ENCODE peak calls at places on chromosome 7, in nine cellular contexts. X, Q, P, R, L, D, T, E and U are unnamed samples.

GRCh38 chr7:150759479-150759878 is 22.3 kb downstream of the GIMAP5 start:
- DNase-seq in X (no peak), Q (no peak), P (no peak), R (no peak), L (no peak), D (no peak), T (no peak), E (no peak), U (no peak)

GRCh38 chr7:148944935-148945934 is 61.1 kb upstream of the EZH2 start:
- DNase-seq in X (no peak), Q (no peak), P (no peak), R (peak; percentile 76), L (no peak), D (no peak), T (no peak), E (no peak), U (peak; percentile 78)

GRCh38 chr7:78118470-78118869 is 319.9 kb downstream of the PHTF2 start:
- DNase-seq in X (no peak), Q (no peak), P (no peak), R (no peak), L (no peak), D (no peak), T (no peak), E (no peak), U (no peak)

GRCh38 chr7:119472398-119473038 is 800.5 kb upstream of the KCND2 start:
- DNase-seq in X (no peak), Q (no peak), P (no peak), R (no peak), L (no peak), D (no peak), T (peak; percentile 60), E (no peak), U (no peak)

GRCh38 chr7:66050990-66051424 is 24.6 kb upstream of the ASL start:
- DNase-seq in X (no peak), Q (no peak), P (peak; percentile 58), R (peak; percentile 99), L (peak; percentile 77), D (no peak), T (peak; percentile 24), E (no peak), U (peak; percentile 98)

GRCh38 chr7:105654994-105655900 is 74.0 kb upstream of the EFCAB10 start:
- DNase-seq in X (no peak), Q (no peak), P (no peak), R (no peak), L (peak; percentile 6), D (no peak), T (peak; percentile 61), E (no peak), U (peak; percentile 36)

GRCh38 chr7:138962561-138963270 is 18.5 kb downstream of the KIAA1549 start:
- DNase-seq in X (no peak), Q (no peak), P (no peak), R (no peak), L (no peak), D (no peak), T (peak; percentile 49), E (no peak), U (no peak)

GRCh38 chr7:140033036-140033435 is 29.7 kb downstream of the PARP12 start:
- DNase-seq in X (no peak), Q (no peak), P (no peak), R (peak; percentile 64), L (no peak), D (no peak), T (no peak), E (no peak), U (peak; percentile 51)

GRCh38 chr7:151395036-151395367 is 14.8 kb downstream of the WDR86 start:
- DNase-seq in X (no peak), Q (no peak), P (no peak), R (no peak), L (no peak), D (peak; percentile 47), T (no peak), E (peak; percentile 13), U (no peak)

GRCh38 chr7:151351967-151352366 is 10.4 kb downstream of the NUB1 start:
- DNase-seq in X (no peak), Q (no peak), P (no peak), R (no peak), L (no peak), D (no peak), T (no peak), E (no peak), U (no peak)

GRCh38 chr7:107167483-107168232 is 1.1 kb upstream of the HBP1 start:
- DNase-seq in X (peak; percentile 59), Q (peak; percentile 63), P (peak; percentile 69), R (peak; percentile 97), L (no peak), D (no peak), T (no peak), E (no peak), U (peak; percentile 93)

GRCh38 chr7:80660939-80661338 is 22.5 kb downstream of the CD36 start:
- DNase-seq in X (no peak), Q (no peak), P (no peak), R (no peak), L (no peak), D (no peak), T (no peak), E (no peak), U (no peak)

GRCh38 chr7:5758753-5759330 is 22.6 kb downstream of the RNF216 start:
- DNase-seq in X (no peak), Q (no peak), P (no peak), R (no peak), L (no peak), D (no peak), T (no peak), E (no peak), U (no peak)

DNA sequence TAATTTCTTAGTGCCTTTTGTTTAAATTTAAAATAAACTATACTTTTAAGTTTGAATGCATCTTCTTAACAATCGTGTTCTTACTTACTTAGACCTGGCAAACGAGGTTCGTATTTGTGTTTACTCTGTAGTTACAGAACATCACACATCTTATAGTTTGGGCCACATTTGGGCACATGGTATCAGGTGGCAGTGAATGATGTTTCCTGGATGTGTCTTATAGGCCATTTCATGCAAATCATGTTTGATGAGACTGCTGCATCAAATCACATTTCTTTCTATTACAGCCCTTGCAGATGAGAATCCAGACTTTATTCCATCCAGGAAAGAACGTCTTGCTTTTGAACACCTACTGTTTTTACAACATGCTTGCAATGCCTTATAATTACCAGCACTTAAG is 78.5 kb downstream of the RBM33 start:
- DNase-seq in X (no peak), Q (no peak), P (no peak), R (no peak), L (no peak), D (no peak), T (no peak), E (no peak), U (no peak)
- H3K36me3 ChIP-seq in X (peaks cover 32% of the 10 kb centered on the region), Q (peaks cover 4% of the 10 kb centered on the region), P (no peaks in the 10 kb centered on the region), R (peaks cover 3% of the 10 kb centered on the region), L (peaks cover 37% of the 10 kb centered on the region), D (peaks cover 46% of the 10 kb centered on the region), T (no peaks in the 10 kb centered on the region), E (no peaks in the 10 kb centered on the region), U (peaks cover 12% of the 10 kb centered on the region)

GRCh38 chr7:74194686-74195085 is 15.1 kb upstream of the LAT2 start:
- DNase-seq in X (no peak), Q (no peak), P (no peak), R (no peak), L (peak; percentile 33), D (no peak), T (no peak), E (no peak), U (no peak)

GRCh38 chr7:74193913-74194312 is 15.9 kb upstream of the LAT2 start:
- DNase-seq in X (no peak), Q (no peak), P (no peak), R (no peak), L (no peak), D (no peak), T (no peak), E (no peak), U (no peak)

GRCh38 chr7:74190259-74190658 is 16.1 kb downstream of the EIF4H start:
- DNase-seq in X (no peak), Q (no peak), P (no peak), R (no peak), L (no peak), D (no peak), T (no peak), E (no peak), U (no peak)

GRCh38 chr7:74191231-74191630 is 17.1 kb downstream of the EIF4H start:
- DNase-seq in X (no peak), Q (no peak), P (no peak), R (no peak), L (peak; percentile 30), D (no peak), T (no peak), E (no peak), U (no peak)

DNA sequence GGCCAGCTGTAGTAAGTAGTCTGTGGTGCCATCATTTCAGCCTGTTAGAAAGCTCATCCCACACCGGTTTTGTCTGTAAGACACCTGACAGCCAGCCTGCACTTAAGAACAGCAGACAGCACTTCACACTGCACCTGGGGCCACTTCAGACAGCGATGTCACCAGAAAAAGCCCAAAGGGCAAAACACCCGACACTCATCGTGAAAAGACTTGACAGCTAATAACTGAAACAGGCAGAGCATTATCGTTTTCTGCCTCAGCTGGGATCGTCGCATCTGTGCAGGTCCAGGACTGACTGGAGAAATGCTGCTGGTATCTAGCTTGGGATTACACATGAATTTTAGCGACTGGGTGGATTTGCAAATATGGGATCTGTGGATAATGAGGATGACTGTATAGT is 16.8 kb upstream of the LAT2 start:
- DNase-seq in X (no peak), Q (no peak), P (no peak), R (no peak), L (no peak), D (no peak), T (no peak), E (no peak), U (no peak)
- H3K36me3 ChIP-seq in X (peaks cover 96% of the 10 kb centered on the region), Q (peaks cover 57% of the 10 kb centered on the region), P (peaks cover 20% of the 10 kb centered on the region), R (peaks cover 40% of the 10 kb centered on the region), L (peaks cover 87% of the 10 kb centered on the region), D (peaks cover 93% of the 10 kb centered on the region), T (peaks cover 69% of the 10 kb centered on the region), E (peaks cover 32% of the 10 kb centered on the region), U (peaks cover 67% of the 10 kb centered on the region)

DNA sequence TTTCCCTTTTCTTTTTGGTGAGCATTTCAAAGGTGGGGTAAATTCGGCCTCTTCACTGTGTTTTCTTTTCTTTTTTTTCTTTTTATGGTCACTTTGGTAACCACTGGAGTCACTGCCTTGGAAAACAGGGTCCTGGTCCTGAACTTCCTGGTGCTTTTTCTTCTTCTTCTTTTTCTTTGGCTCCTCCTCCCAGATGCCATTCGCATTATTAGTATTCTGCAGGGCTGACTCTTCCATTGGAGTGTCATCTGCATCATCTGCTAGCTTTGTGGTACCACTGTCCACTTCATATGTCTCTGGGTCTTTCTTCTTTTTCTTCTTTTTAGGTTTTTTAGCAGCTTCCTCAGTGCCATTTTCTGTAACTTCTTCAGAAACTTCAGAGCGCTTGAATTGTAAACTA is 10.5 kb downstream of the POLR1F start:
- DNase-seq in X (no peak), Q (no peak), P (no peak), R (no peak), L (no peak), D (no peak), T (no peak), E (no peak), U (no peak)
- H3K36me3 ChIP-seq in X (peaks cover 54% of the 10 kb centered on the region), Q (no peaks in the 10 kb centered on the region), P (no peaks in the 10 kb centered on the region), R (peaks cover 1% of the 10 kb centered on the region), L (peaks cover 16% of the 10 kb centered on the region), D (peaks cover 34% of the 10 kb centered on the region), T (peaks cover 20% of the 10 kb centered on the region), E (no peaks in the 10 kb centered on the region), U (peaks cover 23% of the 10 kb centered on the region)

DNA sequence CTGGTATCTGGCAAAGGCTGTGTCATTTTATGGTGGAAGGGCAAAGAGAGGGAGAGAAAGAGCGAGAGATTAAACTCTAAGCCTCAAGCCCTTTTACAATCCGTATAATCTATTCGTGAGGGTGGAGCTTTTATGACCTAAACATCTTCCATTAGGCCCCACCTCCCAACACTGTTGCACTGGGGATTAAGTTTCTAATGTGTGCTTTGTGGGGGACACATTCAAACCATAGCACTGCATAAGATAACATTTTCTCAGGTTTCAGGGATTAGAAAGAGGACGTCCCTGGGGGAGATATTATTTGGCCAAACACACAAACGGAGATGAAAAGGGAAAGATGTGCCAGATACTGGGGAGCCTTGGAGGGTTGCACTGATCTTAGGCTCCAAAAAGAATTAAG is 18.9 kb downstream of the COL26A1 start:
- DNase-seq in X (no peak), Q (no peak), P (no peak), R (no peak), L (no peak), D (no peak), T (no peak), E (no peak), U (no peak)
- H3K36me3 ChIP-seq in X (no peaks in the 10 kb centered on the region), Q (peaks cover 2% of the 10 kb centered on the region), P (no peaks in the 10 kb centered on the region), R (no peaks in the 10 kb centered on the region), L (no peaks in the 10 kb centered on the region), D (no peaks in the 10 kb centered on the region), T (no peaks in the 10 kb centered on the region), E (no peaks in the 10 kb centered on the region), U (no peaks in the 10 kb centered on the region)